ENCODE peak calls at places on chromosome 20, in four cellular contexts. R is HepG2, N is neuronal stem cell, Y is keratinocyte. M is an unnamed sample. For H3K36me3, the result is how much of the 10 kb centered on the place peaks cover.

GRCh38 chr20:33176101-33176500 is 8.1 kb downstream of the BPIFA2 start:
- DNase-seq in R (no peak), N (no peak), Y (no peak), M (no peak)

GRCh38 chr20:270517-270916 is 13.0 kb downstream of the DEFB132 start:
- DNase-seq in N (no peak), R (no peak), Y (no peak), M (no peak)

GRCh38 chr20:57441510-57442154 is 50.4 kb downstream of the RBM38 start:
- DNase-seq in N (no peak), Y (no peak), R (no peak), M (no peak)

GRCh38 chr20:61120595-61121515 is 131.2 kb upstream of the CDH4 start:
- DNase-seq in N (peak), R (peak), Y (peak), M (peak)

GRCh38 chr20:16017656-16018055 is 555.6 kb downstream of the KIF16B start:
- DNase-seq in N (no peak), Y (no peak), R (no peak), M (no peak)

GRCh38 chr20:50467618-50468373 is 42.4 kb upstream of the PTPN1 start:
- DNase-seq in Y (no peak), N (no peak), R (peak), M (peak)

GRCh38 chr20:19269737-19270325 is 57.4 kb downstream of the SLC24A3 start:
- DNase-seq in R (no peak), N (no peak), Y (no peak), M (no peak)

GRCh38 chr20:17565164-17565845 is 4.6 kb upstream of the DSTN start:
- DNase-seq in R (no peak), N (no peak), Y (no peak), M (no peak)

GRCh38 chr20:10115021-10115420 is 80.2 kb downstream of the ANKEF1 start:
- DNase-seq in R (no peak), Y (peak), N (no peak), M (no peak)

DNA sequence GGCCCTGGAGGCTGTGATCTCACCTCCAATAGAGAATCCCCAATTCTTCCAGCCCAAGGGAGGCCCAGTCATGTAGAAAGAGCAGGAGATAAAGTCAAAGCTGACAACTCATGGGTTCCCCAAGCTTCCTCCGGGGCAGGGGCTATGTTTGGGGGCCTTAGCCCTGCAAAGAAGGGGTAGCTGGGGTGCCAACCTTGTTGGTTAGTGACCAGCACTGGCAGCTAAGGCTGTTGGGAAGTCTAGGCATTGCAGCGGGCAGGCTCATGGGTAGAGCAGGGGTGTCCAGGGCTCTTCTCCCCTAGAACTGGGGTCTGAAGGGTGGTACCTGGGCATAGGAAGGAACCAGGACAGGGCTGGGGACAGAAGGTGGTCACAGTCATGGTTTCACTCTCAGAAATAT is 36.4 kb downstream of the TGM2 start:
- DNase-seq in N (no peak), Y (no peak), R (no peak), M (no peak)
- H3K9ac ChIP-seq in N (no peak), Y (no peak), R (no peak), M (no peak)

GRCh38 chr20:7291319-7291943 is 523.9 kb downstream of the BMP2 start:
- DNase-seq in R (no peak), Y (no peak), N (no peak), M (no peak)

GRCh38 chr20:7285918-7286556 is 518.6 kb downstream of the BMP2 start:
- DNase-seq in Y (peak), N (peak), R (peak), M (peak)

GRCh38 chr20:7294816-7295360 is 527.4 kb downstream of the BMP2 start:
- DNase-seq in N (no peak), R (no peak), Y (no peak), M (no peak)

DNA sequence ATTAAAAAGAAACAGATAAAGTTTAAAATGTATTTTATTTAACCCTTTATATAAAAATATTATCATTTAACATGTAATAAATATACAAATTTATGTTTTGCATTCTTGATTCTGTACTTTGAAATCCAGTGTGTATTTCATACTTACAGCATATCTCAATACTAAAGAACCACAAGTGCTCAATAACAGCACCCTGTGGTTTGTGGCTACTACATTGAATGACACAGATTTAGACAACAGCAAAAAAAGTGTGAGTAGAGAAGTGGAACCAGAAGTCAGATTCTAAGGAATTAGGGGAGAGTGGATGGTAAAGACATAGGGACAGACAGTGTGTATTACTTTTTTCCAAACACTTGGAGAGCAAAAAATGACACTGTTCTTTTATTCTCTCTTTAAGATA is 524.5 kb downstream of the BMP2 start:
- DNase-seq in N (no peak), Y (no peak), R (no peak), M (no peak)
- H3K36me3 ChIP-seq in N (under half), Y (under half), R (under half), M (under half)

DNA sequence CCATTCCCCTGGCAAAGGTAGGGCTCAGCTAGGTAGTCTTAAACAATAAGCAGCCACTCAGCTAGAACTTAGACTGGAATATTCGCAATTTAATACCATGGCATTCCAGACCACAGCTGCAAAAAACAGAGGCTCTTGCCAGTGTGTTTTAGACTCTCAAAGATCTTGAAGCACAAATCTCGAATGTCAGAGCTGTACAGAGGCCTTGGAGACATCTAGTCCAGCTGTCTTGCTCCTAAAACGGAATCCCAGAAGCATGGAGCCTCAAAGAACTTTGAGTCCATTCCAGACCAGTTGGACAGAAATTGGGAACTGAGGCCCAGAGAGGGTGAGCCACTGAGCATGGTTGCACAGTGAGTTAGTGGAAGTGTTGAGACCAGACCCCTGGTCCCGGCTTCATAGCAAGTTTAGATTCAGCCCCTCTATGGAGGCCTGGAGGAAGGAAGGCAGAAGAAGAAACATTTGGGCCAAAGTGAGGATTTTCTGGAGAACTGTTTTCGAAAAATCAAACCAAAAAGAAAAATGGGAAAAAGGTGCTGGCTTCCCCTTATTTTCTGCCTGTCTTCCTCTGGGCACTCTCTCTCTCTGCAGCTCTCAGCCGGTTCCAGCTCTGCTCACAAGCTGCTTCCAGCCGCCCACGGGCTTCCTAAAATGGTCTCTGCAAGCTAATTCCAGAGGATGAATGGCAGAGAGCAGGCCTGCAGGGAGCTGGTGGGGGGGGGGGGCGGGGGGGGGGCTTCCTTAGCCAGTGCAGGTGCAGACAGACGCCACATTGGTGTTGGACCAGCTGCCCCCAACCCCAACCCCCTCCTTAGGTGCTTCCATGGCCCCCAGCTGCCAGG is 32.4 kb downstream of the AAR2 start:
- DNase-seq in N (no peak), Y (no peak), R (no peak), M (peak)
- H3K9ac ChIP-seq in N (no peak), Y (no peak), R (no peak), M (no peak)

GRCh38 chr20:49024220-49024619 is 21.9 kb upstream of the CSE1L start:
- DNase-seq in R (no peak), Y (no peak), N (no peak), M (no peak)
- H3K36me3 ChIP-seq in R (under half), Y (under half), N (half or more), M (under half)